ENCODE peak calls at places on chromosomes 12 and 14, in four cellular contexts. W is HepG2, B is K562, E is HCT116. G is an unnamed sample.

GRCh38 chr12:91610561-91610960 is 427.9 kb upstream of the DCN start:
- DNase-seq in B (peak), W (no peak), E (no peak), G (no peak)

GRCh38 chr12:98208846-98209245 is 306.5 kb upstream of the TMPO start:
- DNase-seq in B (no peak), E (no peak), W (no peak), G (no peak)

GRCh38 chr12:105235299-105235746 is 651 bp downstream of the APPL2 start:
- DNase-seq in E (no peak), B (no peak), W (no peak), G (no peak)

GRCh38 chr12:93135286-93136239 is 206.5 kb upstream of the EEA1 start:
- DNase-seq in W (peak), B (no peak), E (no peak), G (no peak)

GRCh38 chr12:1972260-1972659 is 32.0 kb downstream of the DCP1B start:
- DNase-seq in E (no peak), W (no peak), B (no peak), G (no peak)

GRCh38 chr12:21155517-21156351 is 24.7 kb downstream of the SLCO1B1 start:
- DNase-seq in B (no peak), E (no peak), W (no peak), G (no peak)

GRCh38 chr12:88448337-88448944 is 131.8 kb downstream of the KITLG start:
- DNase-seq in W (no peak), B (no peak), E (no peak), G (no peak)

GRCh38 chr12:106086696-106087095 is 52.1 kb downstream of the NUAK1 start:
- DNase-seq in E (no peak), B (no peak), W (no peak), G (no peak)

GRCh38 chr12:100554608-100555077 is 18.8 kb upstream of the GAS2L3 start:
- DNase-seq in E (peak), B (peak), W (peak), G (peak)

GRCh38 chr12:114335607-114336006 is 70.3 kb downstream of the TBX5 start:
- DNase-seq in B (no peak), W (no peak), E (no peak), G (no peak)

GRCh38 chr12:54749191-54749818 is 101.1 kb upstream of the DCD start:
- DNase-seq in B (peak), E (peak), W (peak), G (peak)

GRCh38 chr12:5694759-5695409 is 250.2 kb downstream of the ANO2 start:
- DNase-seq in W (no peak), B (no peak), E (peak), G (no peak)

GRCh38 chr12:109273354-109273753 is 35.7 kb downstream of the FOXN4 start:
- DNase-seq in E (no peak), B (no peak), W (no peak), G (no peak)

GRCh38 chr14:52351561-52352491 is 37.7 kb downstream of the PTGER2 start:
- DNase-seq in B (no peak), E (no peak), W (no peak), G (no peak)

GRCh38 chr14:103507751-103508150 is 14.9 kb downstream of the CKB start:
- DNase-seq in E (no peak), B (no peak), W (no peak), G (no peak)

GRCh38 chr12:115623764-115624334 is 653.6 kb downstream of the MED13L start:
- DNase-seq in W (no peak), B (no peak), E (no peak), G (no peak)

GRCh38 chr12:92059976-92060375 is 85.7 kb downstream of the BTG1 start:
- DNase-seq in W (no peak), E (no peak), B (no peak), G (no peak)

GRCh38 chr12:52015393-52016081 is 8.8 kb downstream of the TAMALIN start:
- DNase-seq in W (no peak), E (no peak), B (no peak), G (no peak)

DNA sequence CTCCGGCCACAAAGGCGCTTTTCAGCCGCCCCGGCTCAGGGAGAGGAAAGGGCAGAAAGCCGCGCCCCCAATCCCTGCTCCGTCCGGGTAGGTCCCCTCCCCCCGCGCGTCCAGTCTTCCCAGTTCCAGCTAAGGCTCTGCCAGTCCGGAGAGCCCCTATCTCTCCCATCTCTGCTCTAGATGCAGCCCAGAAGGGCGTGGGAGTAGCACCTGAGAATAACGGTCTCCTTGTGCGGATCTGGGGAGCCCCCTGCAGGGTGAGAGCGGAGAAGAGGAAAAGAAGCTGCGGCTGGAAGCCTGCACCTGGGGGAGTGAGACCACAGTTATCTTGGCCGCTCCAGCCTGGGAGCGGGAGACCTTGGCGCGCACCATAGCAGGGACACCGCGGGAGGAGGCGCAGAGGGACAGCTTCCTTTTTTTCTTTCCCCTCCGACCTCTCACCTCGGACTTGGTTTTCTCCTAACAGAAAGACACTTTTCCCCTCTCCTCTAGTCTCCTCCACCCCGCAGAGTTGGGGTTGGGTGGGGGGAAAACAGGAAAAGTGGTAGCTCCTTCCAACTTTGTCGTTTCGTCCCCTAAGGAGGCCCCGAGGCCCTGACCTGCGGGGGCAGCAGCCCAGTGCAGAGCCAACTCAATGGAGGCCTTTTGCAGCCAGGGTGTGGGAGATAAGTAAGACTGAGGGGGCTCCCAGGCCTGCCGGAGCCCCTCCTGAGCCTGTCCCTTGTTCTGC is 2.4 kb downstream of the DHH start:
- DNase-seq in E (no peak), B (peak), W (peak), G (no peak)
- TF ChIP-seq CTCF in E (peak), B (peak), W (peak), G (peak)

GRCh38 chr14:59359451-59360124 is 105.6 kb downstream of the GPR135 start:
- DNase-seq in B (no peak), W (no peak), E (no peak), G (no peak)
- TF ChIP-seq TCF7L2 in B (no peak), W (no peak), E (no peak), G (no peak)

GRCh38 chr14:65229431-65230286 is 127.3 kb upstream of the MAX start:
- DNase-seq in W (peak), E (no peak), B (peak), G (no peak)
- TF ChIP-seq CTCF in W (peak), E (no peak), B (no peak), G (no peak)

DNA sequence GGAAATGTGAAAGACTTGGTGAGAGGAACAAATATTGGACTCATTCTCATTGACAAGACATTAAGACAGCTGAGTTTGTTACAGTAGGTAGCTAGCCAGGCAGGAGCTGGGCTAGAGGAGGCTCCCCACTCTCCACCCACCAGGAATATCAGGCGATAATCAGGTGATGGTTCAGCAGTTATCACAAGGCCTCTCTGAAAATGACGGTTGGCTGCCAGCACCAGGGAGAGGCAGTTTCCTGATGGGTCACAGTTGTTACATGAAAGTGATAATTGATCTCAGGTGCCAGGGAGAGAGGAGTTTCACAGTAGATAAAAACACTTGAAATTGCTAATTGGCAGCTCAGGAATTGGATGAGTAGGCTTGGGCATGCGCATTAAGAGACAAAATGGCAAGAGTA is 116.5 kb downstream of the TMTC2 start:
- DNase-seq in W (no peak), B (no peak), E (no peak), G (no peak)
- TF ChIP-seq TCF7L2 in W (no peak), B (no peak), E (no peak), G (no peak)

GRCh38 chr14:74324945-74325361 is 22.2 kb upstream of the ABCD4 start:
- DNase-seq in B (no peak), E (no peak), W (peak), G (no peak)
- TF ChIP-seq CTCF in B (no peak), E (peak), W (peak), G (peak)

G was measured in Panc1.